ENCODE peak calls at places on chromosomes 6 and 20, in five cellular contexts. One of them, this sample, is unnamed.

GRCh38 chr6:111558690-111559192 is 46.9 kb downstream of the TRAF3IP2 start:
- DNase-seq in SK-N-DZ: no peak
- DNase-seq in stimulated activated CD8-positive, alpha-beta memory T cell treated with anti-CD3 and anti-CD28 coated beads, Interleukin-7, amount 100 ng/mL, for 24 hours: no peak
- DNase-seq in GM04504: no peak
- DNase-seq in T-helper 1 cell: no peak
- DNase-seq in this sample: no peak

GRCh38 chr20:38350879-38351775 is 4.8 kb downstream of the LBP start:
- DNase-seq in SK-N-DZ: no peak
- DNase-seq in stimulated activated CD8-positive, alpha-beta memory T cell treated with anti-CD3 and anti-CD28 coated beads, Interleukin-7, amount 100 ng/mL, for 24 hours: no peak
- DNase-seq in GM04504: no peak
- DNase-seq in T-helper 1 cell: no peak
- DNase-seq in this sample: no peak

GRCh38 chr20:19249515-19249914 is 37.1 kb downstream of the SLC24A3 start:
- DNase-seq in SK-N-DZ: no peak
- DNase-seq in stimulated activated CD8-positive, alpha-beta memory T cell treated with anti-CD3 and anti-CD28 coated beads, Interleukin-7, amount 100 ng/mL, for 24 hours: no peak
- DNase-seq in GM04504: no peak
- DNase-seq in T-helper 1 cell: no peak
- DNase-seq in this sample: peak; percentile 28

GRCh38 chr6:125858427-125859320 is 67.9 kb downstream of the NCOA7 start:
- DNase-seq in SK-N-DZ: peak; percentile 78
- DNase-seq in stimulated activated CD8-positive, alpha-beta memory T cell treated with anti-CD3 and anti-CD28 coated beads, Interleukin-7, amount 100 ng/mL, for 24 hours: no peak
- DNase-seq in GM04504: no peak
- DNase-seq in T-helper 1 cell: peak; percentile 24
- DNase-seq in this sample: peak; percentile 54

GRCh38 chr6:108160009-108160408 is 5.8 kb upstream of the NR2E1 start:
- DNase-seq in SK-N-DZ: no peak
- DNase-seq in stimulated activated CD8-positive, alpha-beta memory T cell treated with anti-CD3 and anti-CD28 coated beads, Interleukin-7, amount 100 ng/mL, for 24 hours: no peak
- DNase-seq in GM04504: no peak
- DNase-seq in T-helper 1 cell: no peak
- DNase-seq in this sample: no peak

GRCh38 chr6:335572-335971 is 43.3 kb downstream of the DUSP22 start:
- DNase-seq in SK-N-DZ: no peak
- DNase-seq in stimulated activated CD8-positive, alpha-beta memory T cell treated with anti-CD3 and anti-CD28 coated beads, Interleukin-7, amount 100 ng/mL, for 24 hours: no peak
- DNase-seq in GM04504: no peak
- DNase-seq in T-helper 1 cell: no peak
- DNase-seq in this sample: no peak

GRCh38 chr20:31594002-31594557 is 11.0 kb upstream of the ID1 start:
- DNase-seq in SK-N-DZ: no peak
- DNase-seq in stimulated activated CD8-positive, alpha-beta memory T cell treated with anti-CD3 and anti-CD28 coated beads, Interleukin-7, amount 100 ng/mL, for 24 hours: no peak
- DNase-seq in GM04504: no peak
- DNase-seq in T-helper 1 cell: no peak
- DNase-seq in this sample: no peak

GRCh38 chr20:40254023-40254772 is 434.8 kb downstream of the MAFB start:
- DNase-seq in SK-N-DZ: no peak
- DNase-seq in stimulated activated CD8-positive, alpha-beta memory T cell treated with anti-CD3 and anti-CD28 coated beads, Interleukin-7, amount 100 ng/mL, for 24 hours: no peak
- DNase-seq in GM04504: no peak
- DNase-seq in T-helper 1 cell: no peak
- DNase-seq in this sample: no peak

GRCh38 chr20:20593447-20594170 is 118.8 kb downstream of the RALGAPA2 start:
- DNase-seq in SK-N-DZ: peak; percentile 70
- DNase-seq in stimulated activated CD8-positive, alpha-beta memory T cell treated with anti-CD3 and anti-CD28 coated beads, Interleukin-7, amount 100 ng/mL, for 24 hours: no peak
- DNase-seq in GM04504: peak; percentile 10
- DNase-seq in T-helper 1 cell: peak; percentile 8
- DNase-seq in this sample: peak; percentile 77

GRCh38 chr20:13819885-13820645 is 35.2 kb downstream of the NDUFAF5 start:
- DNase-seq in SK-N-DZ: peak; percentile 50
- DNase-seq in stimulated activated CD8-positive, alpha-beta memory T cell treated with anti-CD3 and anti-CD28 coated beads, Interleukin-7, amount 100 ng/mL, for 24 hours: no peak
- DNase-seq in GM04504: peak; percentile 30
- DNase-seq in T-helper 1 cell: peak; percentile 49
- DNase-seq in this sample: peak; percentile 88

GRCh38 chr6:36514554-36515456 is 32.5 kb downstream of the STK38 start:
- DNase-seq in SK-N-DZ: no peak
- DNase-seq in stimulated activated CD8-positive, alpha-beta memory T cell treated with anti-CD3 and anti-CD28 coated beads, Interleukin-7, amount 100 ng/mL, for 24 hours: no peak
- DNase-seq in GM04504: no peak
- DNase-seq in T-helper 1 cell: no peak
- DNase-seq in this sample: no peak

This sample was measured in DMS53.